ENCODE peak calls at places on chromosomes 7 and 10, in four cellular contexts. One of them, this sample, is unnamed.

GRCh38 chr10:113023017-113023416 is 73.0 kb downstream of the TCF7L2 start:
- DNase-seq in K562: no peak
- DNase-seq in HepG2: no peak
- DNase-seq in A549: no peak
- DNase-seq in this sample: no peak

GRCh38 chr7:82841828-82842227 is 320.9 kb downstream of the PCLO start:
- DNase-seq in HepG2: no peak
- DNase-seq in K562: no peak
- DNase-seq in A549: no peak
- DNase-seq in this sample: no peak

GRCh38 chr10:68826764-68827591 is at the start of gene STOX1:
- DNase-seq in A549: peak
- DNase-seq in K562: peak
- DNase-seq in HepG2: peak
- DNase-seq in this sample: peak

GRCh38 chr7:14854471-14854870 is 48.1 kb downstream of the DGKB start:
- DNase-seq in A549: no peak
- DNase-seq in HepG2: no peak
- DNase-seq in K562: no peak
- DNase-seq in this sample: no peak

GRCh38 chr7:138116892-138117291 is 40.6 kb downstream of the AKR1D1 start:
- DNase-seq in K562: no peak
- DNase-seq in A549: no peak
- DNase-seq in HepG2: peak
- DNase-seq in this sample: no peak

GRCh38 chr10:93437000-93437945 is 44.9 kb downstream of the MYOF start:
- DNase-seq in HepG2: peak
- DNase-seq in K562: no peak
- DNase-seq in A549: peak
- DNase-seq in this sample: peak

GRCh38 chr7:39252916-39253315 is 275.2 kb downstream of the POU6F2 start:
- DNase-seq in K562: no peak
- DNase-seq in HepG2: no peak
- DNase-seq in A549: no peak
- DNase-seq in this sample: no peak

GRCh38 chr10:31526681-31527080 is 207.7 kb downstream of the ZEB1 start:
- DNase-seq in A549: no peak
- DNase-seq in K562: no peak
- DNase-seq in HepG2: no peak
- DNase-seq in this sample: no peak

GRCh38 chr10:13613519-13613918 is 26.8 kb downstream of the PRPF18 start:
- DNase-seq in HepG2: no peak
- DNase-seq in A549: peak
- DNase-seq in K562: peak
- DNase-seq in this sample: no peak

GRCh38 chr7:27174077-27175004 is at the start of gene HOXA10:
- DNase-seq in K562: no peak
- DNase-seq in HepG2: no peak
- DNase-seq in A549: no peak
- DNase-seq in this sample: no peak

GRCh38 chr10:86583983-86584382 is 62.4 kb upstream of the WAPL start:
- DNase-seq in K562: peak
- DNase-seq in HepG2: peak
- DNase-seq in A549: peak
- DNase-seq in this sample: no peak

GRCh38 chr10:34319197-34319846 is 495.8 kb downstream of the PARD3 start:
- DNase-seq in HepG2: peak
- DNase-seq in A549: peak
- DNase-seq in K562: peak
- DNase-seq in this sample: no peak

GRCh38 chr7:142469653-142470335 is 211.9 kb upstream of the PRSS58 start:
- DNase-seq in A549: no peak
- DNase-seq in K562: no peak
- DNase-seq in HepG2: no peak
- DNase-seq in this sample: no peak

GRCh38 chr7:22561895-22562593 is 62.1 kb upstream of the STEAP1B start:
- DNase-seq in HepG2: no peak
- DNase-seq in K562: peak
- DNase-seq in A549: no peak
- DNase-seq in this sample: no peak

GRCh38 chr10:121323448-121323847 is 274.8 kb downstream of the FGFR2 start:
- DNase-seq in K562: no peak
- DNase-seq in HepG2: no peak
- DNase-seq in A549: no peak
- DNase-seq in this sample: no peak

GRCh38 chr7:66281678-66282593 is 76.8 kb downstream of the TPST1 start:
- DNase-seq in K562: peak
- DNase-seq in A549: peak
- DNase-seq in HepG2: peak
- DNase-seq in this sample: no peak

GRCh38 chr7:8442814-8443304 is 9.4 kb downstream of the NXPH1 start:
- DNase-seq in HepG2: no peak
- DNase-seq in K562: peak
- DNase-seq in A549: no peak
- DNase-seq in this sample: peak

GRCh38 chr10:58044072-58044471 is 223.6 kb downstream of the IPMK start:
- DNase-seq in HepG2: no peak
- DNase-seq in K562: no peak
- DNase-seq in A549: peak
- DNase-seq in this sample: no peak

GRCh38 chr10:124403548-124403947 is 15.2 kb downstream of the OAT start:
- DNase-seq in HepG2: peak
- DNase-seq in K562: peak
- DNase-seq in A549: peak
- DNase-seq in this sample: peak
- TF ChIP-seq PHF8 in HepG2: no peak
- TF ChIP-seq PHF8 in K562: no peak
- TF ChIP-seq PHF8 in A549: no peak
- TF ChIP-seq PHF8 in this sample: no peak

DNA sequence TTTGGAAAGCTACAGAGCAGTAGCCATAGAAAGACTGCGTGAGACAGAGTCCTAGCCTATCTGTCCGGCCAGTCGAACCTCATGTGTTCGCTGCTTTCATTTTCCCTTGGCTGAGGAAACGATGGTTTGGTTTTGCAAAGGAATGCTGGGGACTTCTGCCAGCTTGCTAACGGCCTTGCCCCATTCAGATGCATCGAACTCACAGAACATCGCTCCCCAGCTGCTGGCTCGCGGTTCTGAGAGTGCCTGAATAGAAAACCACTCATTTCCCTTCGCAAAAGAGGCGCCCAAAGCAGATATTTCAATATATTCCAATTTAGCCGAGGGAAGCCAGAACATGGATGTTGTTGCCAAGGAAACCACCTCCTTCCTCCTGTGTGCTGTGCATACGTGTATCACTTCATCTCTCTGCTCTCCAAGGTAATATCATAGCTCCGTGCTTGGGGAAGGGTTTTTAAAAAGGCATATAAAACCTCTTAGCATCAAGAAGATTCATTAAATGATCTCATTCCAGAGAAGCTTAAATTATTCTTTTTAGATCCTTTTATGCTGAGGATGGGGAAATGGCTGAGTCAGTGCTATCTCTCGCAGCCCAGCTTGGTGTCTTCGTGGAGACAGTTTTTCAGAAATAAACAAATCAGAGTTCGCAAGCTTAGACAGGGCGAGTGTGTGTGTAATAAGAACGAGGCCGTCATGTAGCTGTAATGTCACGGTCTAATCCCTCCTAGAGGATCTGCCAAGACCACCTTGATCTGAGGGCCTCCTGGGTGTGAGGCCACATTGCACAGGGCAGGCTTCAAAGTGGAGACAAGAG is 215.2 kb downstream of the RPS24 start:
- DNase-seq in A549: no peak
- DNase-seq in K562: no peak
- DNase-seq in HepG2: no peak
- DNase-seq in this sample: no peak
- TF ChIP-seq EP300 in A549: no peak
- TF ChIP-seq EP300 in K562: no peak
- TF ChIP-seq EP300 in HepG2: no peak
- TF ChIP-seq EP300 in this sample: no peak

GRCh38 chr7:129351320-129351719 is 82.9 kb upstream of the STRIP2 start:
- DNase-seq in K562: no peak
- DNase-seq in HepG2: no peak
- DNase-seq in A549: no peak
- DNase-seq in this sample: no peak
- TF ChIP-seq PHF8 in K562: no peak
- TF ChIP-seq PHF8 in HepG2: no peak
- TF ChIP-seq PHF8 in A549: no peak
- TF ChIP-seq PHF8 in this sample: no peak

GRCh38 chr10:6171891-6172354 is 30.8 kb upstream of the PFKFB3 start:
- DNase-seq in A549: no peak
- DNase-seq in K562: no peak
- DNase-seq in HepG2: no peak
- DNase-seq in this sample: no peak
- TF ChIP-seq EP300 in A549: no peak
- TF ChIP-seq EP300 in K562: no peak
- TF ChIP-seq EP300 in HepG2: no peak
- TF ChIP-seq EP300 in this sample: no peak

DNA sequence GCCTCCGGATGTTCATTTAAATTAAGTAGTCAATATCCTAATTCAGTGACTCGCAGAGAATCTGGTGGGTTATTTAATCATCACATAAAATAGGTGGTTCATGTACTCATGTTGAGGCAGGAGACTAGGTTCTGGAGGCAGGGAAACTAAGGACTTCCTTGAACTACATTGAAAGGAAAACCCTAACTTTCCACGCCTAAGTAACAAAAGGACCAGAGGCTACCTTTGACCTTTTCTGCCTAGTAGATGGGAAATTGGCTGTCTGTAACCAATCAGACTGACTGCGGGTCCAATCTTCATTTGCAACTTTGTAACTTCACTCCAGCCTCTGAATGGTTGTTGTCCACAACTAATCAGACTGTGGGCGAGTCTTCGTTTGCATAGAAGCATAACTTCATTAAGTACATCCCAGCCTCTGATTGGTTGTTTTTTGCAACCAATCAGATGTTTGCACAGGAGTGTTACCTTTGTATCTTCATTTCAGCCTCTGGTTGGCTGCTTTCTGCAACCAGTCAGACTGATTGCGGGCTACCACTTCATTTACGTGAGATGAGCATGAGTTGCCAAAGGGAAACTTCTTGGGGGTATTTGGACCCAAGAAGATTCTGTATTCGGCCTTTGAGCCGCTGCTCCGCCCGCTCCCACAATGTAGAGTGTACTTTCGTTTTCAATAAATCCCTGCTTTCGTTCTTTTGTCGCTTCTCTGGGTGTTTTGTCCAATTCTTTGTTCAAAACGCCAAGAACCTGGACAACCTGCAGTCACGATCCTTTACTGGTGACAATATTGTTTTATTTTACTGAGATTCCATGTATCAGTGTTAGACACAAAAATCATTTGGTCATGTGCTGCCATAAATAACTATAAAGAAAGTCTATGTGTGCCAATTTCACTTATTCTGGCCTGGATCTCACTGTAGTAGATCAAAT is 1.7 kb upstream of the ST7 start:
- DNase-seq in A549: no peak
- DNase-seq in HepG2: peak
- DNase-seq in K562: peak
- DNase-seq in this sample: no peak
- TF ChIP-seq PHF8 in A549: no peak
- TF ChIP-seq PHF8 in HepG2: peak
- TF ChIP-seq PHF8 in K562: peak
- TF ChIP-seq PHF8 in this sample: no peak

GRCh38 chr10:60384708-60385398 is 4.8 kb downstream of the ANK3 start:
- DNase-seq in A549: peak
- DNase-seq in K562: no peak
- DNase-seq in HepG2: no peak
- DNase-seq in this sample: no peak
- TF ChIP-seq EP300 in A549: peak
- TF ChIP-seq EP300 in K562: no peak
- TF ChIP-seq EP300 in HepG2: no peak
- TF ChIP-seq EP300 in this sample: no peak

GRCh38 chr10:114551310-114551972 is 106.6 kb downstream of the ABLIM1 start:
- DNase-seq in HepG2: no peak
- DNase-seq in K562: no peak
- DNase-seq in A549: no peak
- DNase-seq in this sample: no peak
- TF ChIP-seq PHF8 in HepG2: no peak
- TF ChIP-seq PHF8 in K562: no peak
- TF ChIP-seq PHF8 in A549: no peak
- TF ChIP-seq PHF8 in this sample: no peak

GRCh38 chr10:89241491-89242339 is 9.9 kb downstream of the LIPA start:
- DNase-seq in HepG2: peak
- DNase-seq in K562: no peak
- DNase-seq in A549: no peak
- DNase-seq in this sample: no peak

GRCh38 chr10:89238956-89239713 is 12.4 kb downstream of the LIPA start:
- DNase-seq in HepG2: no peak
- DNase-seq in A549: no peak
- DNase-seq in K562: no peak
- DNase-seq in this sample: no peak

GRCh38 chr10:89245802-89246201 is 5.8 kb downstream of the LIPA start:
- DNase-seq in K562: no peak
- DNase-seq in HepG2: no peak
- DNase-seq in A549: no peak
- DNase-seq in this sample: no peak

GRCh38 chr10:89242840-89243586 is 8.6 kb downstream of the LIPA start:
- DNase-seq in A549: no peak
- DNase-seq in K562: no peak
- DNase-seq in HepG2: no peak
- DNase-seq in this sample: no peak

DNA sequence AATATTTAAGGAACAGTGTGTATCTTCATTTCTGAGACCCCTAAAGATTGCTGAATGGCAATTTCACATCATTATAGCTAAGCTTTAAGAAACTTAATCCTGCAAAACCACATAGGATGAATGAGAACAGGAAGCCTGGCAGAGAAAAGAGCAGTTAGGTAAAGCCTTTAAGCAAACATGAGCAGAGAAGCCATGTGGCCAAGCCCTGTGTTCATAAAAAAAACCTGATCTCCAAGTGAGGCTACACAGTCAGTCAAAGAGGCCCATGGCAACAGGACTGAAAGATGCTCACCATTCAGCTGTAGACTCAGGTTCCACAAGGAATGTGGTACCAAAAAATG is 9.3 kb downstream of the LIPA start:
- DNase-seq in K562: no peak
- DNase-seq in A549: no peak
- DNase-seq in HepG2: peak
- DNase-seq in this sample: no peak
- TF ChIP-seq EP300 in K562: no peak
- TF ChIP-seq EP300 in A549: no peak
- TF ChIP-seq EP300 in HepG2: no peak
- TF ChIP-seq EP300 in this sample: no peak